ENCODE peak calls at places on chromosomes 5 and 9, in six cellular contexts. J is islet precursor cell; D is stimulated activated CD4-positive, alpha-beta T cell treated with anti-CD3 and anti-CD28 coated beads, Interleukin-1b, Interleukin-23, amount 100 ng/mL, for 4 hours; U is CD8-positive, alpha-beta T cell; I is non-pigmented ciliary epithelial cell; R is heart left ventricle. H is an unnamed sample.

GRCh38 chr9:79189511-79189924 is 382.2 kb upstream of the TLE4 start:
- DNase-seq in J (no peak), I (peak; percentile 54), R (no peak), U (no peak), D (no peak), H (no peak)

GRCh38 chr5:6907320-6907918 is 194.2 kb downstream of the TENT4A start:
- DNase-seq in U (no peak), I (no peak), J (no peak), R (no peak), D (no peak), H (no peak)

GRCh38 chr5:133336969-133337410 is 275.4 kb downstream of the FSTL4 start:
- DNase-seq in U (no peak), R (no peak), I (no peak), J (no peak), D (no peak), H (no peak)

GRCh38 chr9:118575341-118576070 is 793.7 kb downstream of the BRINP1 start:
- DNase-seq in D (no peak), R (no peak), J (no peak), U (no peak), I (no peak), H (no peak)

GRCh38 chr5:110702300-110702699 is 24.2 kb downstream of the TMEM232 start:
- DNase-seq in D (no peak), U (no peak), R (no peak), J (no peak), I (no peak), H (no peak)

GRCh38 chr9:79489241-79490000 is 82.3 kb upstream of the TLE4 start:
- DNase-seq in I (peak; percentile 44), J (peak; percentile 92), D (no peak), U (no peak), R (no peak), H (no peak)

GRCh38 chr5:73985145-73985544 is 359.1 kb downstream of the ARHGEF28 start:
- DNase-seq in J (no peak), D (no peak), U (no peak), I (no peak), R (no peak), H (no peak)

GRCh38 chr9:137000177-137000930 is 4.0 kb upstream of the CLIC3 start:
- DNase-seq in U (no peak), I (peak; percentile 50), R (no peak), J (no peak), D (no peak), H (no peak)

GRCh38 chr9:125538092-125538473 is 168.9 kb downstream of the MAPKAP1 start:
- DNase-seq in I (peak; percentile 76), R (no peak), J (peak; percentile 79), D (no peak), U (no peak), H (no peak)

GRCh38 chr5:142184939-142185526 is 76.5 kb downstream of the NDFIP1 start:
- DNase-seq in R (no peak), I (no peak), J (no peak), D (no peak), U (no peak), H (no peak)

GRCh38 chr5:116209166-116209565 is 124.3 kb downstream of the COMMD10 start:
- DNase-seq in J (no peak), D (no peak), I (no peak), R (no peak), U (no peak), H (no peak)

GRCh38 chr5:109740329-109740728 is 50.6 kb downstream of the MAN2A1 start:
- DNase-seq in J (peak; percentile 83), D (no peak), I (no peak), R (no peak), U (no peak), H (no peak)

GRCh38 chr5:84383296-84383815 is 1.3 kb downstream of the EDIL3 start:
- DNase-seq in I (no peak), D (no peak), R (no peak), U (no peak), J (no peak), H (no peak)

GRCh38 chr5:169804861-169805260 is 167.8 kb downstream of the DOCK2 start:
- DNase-seq in I (no peak), U (no peak), R (no peak), D (no peak), J (no peak), H (no peak)

GRCh38 chr9:83919111-83919510 is 2.1 kb downstream of the KIF27 start:
- DNase-seq in I (no peak), U (no peak), R (no peak), D (no peak), J (no peak), H (no peak)

GRCh38 chr9:71858812-71859211 is 52.2 kb downstream of the ABHD17B start:
- DNase-seq in J (no peak), D (no peak), I (no peak), R (no peak), U (no peak), H (no peak)

GRCh38 chr9:19533373-19533772 is 124.6 kb downstream of the ACER2 start:
- DNase-seq in J (no peak), I (peak; percentile 14), D (no peak), U (no peak), R (no peak), H (no peak)

GRCh38 chr9:133166392-133166791 is 2.7 kb upstream of the GBGT1 start:
- DNase-seq in D (no peak), J (no peak), I (no peak), R (no peak), U (no peak), H (no peak)

GRCh38 chr5:15966066-15966640 is 213.4 kb downstream of the MARCHF11 start:
- DNase-seq in I (no peak), J (no peak), U (no peak), D (no peak), R (no peak), H (no peak)

GRCh38 chr5:94440015-94440414 is 178.4 kb downstream of the KIAA0825 start:
- DNase-seq in R (no peak), D (no peak), U (no peak), J (no peak), I (no peak), H (no peak)

GRCh38 chr9:126781717-126782388 is 23.0 kb upstream of the ZBTB43 start:
- DNase-seq in I (no peak), U (peak; percentile 74), R (peak; percentile 79), J (peak; percentile 91), D (peak; percentile 86), H (peak; percentile 89)

GRCh38 chr9:132023409-132024180 is 56.1 kb downstream of the MED27 start:
- DNase-seq in D (no peak), U (no peak), J (no peak), I (no peak), R (no peak), H (no peak)

GRCh38 chr9:15135167-15135792 is 171.7 kb downstream of the TTC39B start:
- DNase-seq in U (peak; percentile 7), J (peak; percentile 91), I (peak; percentile 44), D (peak; percentile 23), R (peak; percentile 45), H (peak; percentile 3)

GRCh38 chr5:84403773-84404172 is 19.1 kb upstream of the EDIL3 start:
- DNase-seq in J (no peak), D (no peak), R (no peak), U (no peak), I (peak; percentile 97), H (no peak)

GRCh38 chr5:176732736-176733585 is 77.4 kb upstream of the UNC5A start:
- DNase-seq in R (no peak), I (no peak), J (peak; percentile 42), D (no peak), U (no peak), H (no peak)

GRCh38 chr5:376951-377325 is 55.4 kb downstream of the AHRR start:
- DNase-seq in I (no peak), J (peak; percentile 35), U (no peak), R (peak; percentile 4), D (no peak), H (no peak)

GRCh38 chr9:76136986-76137385 is 246.5 kb downstream of the PCSK5 start:
- DNase-seq in I (peak; percentile 49), J (peak; percentile 82), R (no peak), U (no peak), D (no peak), H (no peak)

GRCh38 chr9:124202447-124202971 is 55.2 kb upstream of the NEK6 start:
- DNase-seq in D (peak; percentile 68), I (no peak), R (peak; percentile 45), U (peak; percentile 51), J (peak; percentile 69), H (peak; percentile 78)

GRCh38 chr9:6779417-6780241 is 21.9 kb downstream of the KDM4C start:
- DNase-seq in J (peak; percentile 54), R (no peak), I (peak; percentile 51), U (no peak), D (no peak), H (no peak)

GRCh38 chr5:92916036-92916435 is 665.0 kb downstream of the NR2F1-AS1 start:
- DNase-seq in U (no peak), R (no peak), J (no peak), I (no peak), D (no peak), H (no peak)

GRCh38 chr5:60196382-60197113 is 303.0 kb upstream of the PDE4D start:
- DNase-seq in J (peak; percentile 78), R (no peak), U (no peak), I (peak; percentile 97), D (no peak), H (no peak)

GRCh38 chr5:55597014-55597981 is 62.5 kb upstream of the PLPP1 start:
- DNase-seq in D (no peak), U (no peak), J (peak; percentile 59), R (peak; percentile 65), I (no peak), H (no peak)

GRCh38 chr9:120327322-120327721 is 252.6 kb downstream of the CDK5RAP2 start:
- DNase-seq in R (no peak), I (no peak), U (no peak), D (no peak), J (no peak), H (no peak)

GRCh38 chr9:38526571-38526970 is 93.8 kb downstream of the ANKRD18A start:
- DNase-seq in D (no peak), I (no peak), R (no peak), U (no peak), J (no peak), H (no peak)

GRCh38 chr5:115033861-115034260 is 135.8 kb downstream of the TRIM36 start:
- DNase-seq in U (no peak), D (no peak), J (no peak), I (no peak), R (no peak), H (peak; percentile 21)